ENCODE peak calls at places on chromosomes 5 and 9, in nine cellular contexts. One of them, this sample, is unnamed.

GRCh38 chr5:101664071-101664791 is 631.9 kb downstream of the SLCO4C1 start:
- DNase-seq in activated CD8-positive, alpha-beta T cell treated with anti-CD3 and anti-CD28 coated beads for 36 hours: no peak
- DNase-seq in upper lobe of left lung: no peak
- DNase-seq in GM20000: no peak
- DNase-seq in CD4-positive, alpha-beta T cell: no peak
- DNase-seq in colonic mucosa: no peak
- DNase-seq in BE2C: no peak
- DNase-seq in RWPE1: no peak
- DNase-seq in heart left ventricle: no peak
- DNase-seq in this sample: no peak

GRCh38 chr5:128774605-128775004 is 190.7 kb upstream of the SLC27A6 start:
- DNase-seq in activated CD8-positive, alpha-beta T cell treated with anti-CD3 and anti-CD28 coated beads for 36 hours: no peak
- DNase-seq in upper lobe of left lung: no peak
- DNase-seq in GM20000: no peak
- DNase-seq in CD4-positive, alpha-beta T cell: no peak
- DNase-seq in colonic mucosa: no peak
- DNase-seq in BE2C: no peak
- DNase-seq in RWPE1: no peak
- DNase-seq in heart left ventricle: no peak
- DNase-seq in this sample: no peak

GRCh38 chr9:127739614-127740322 is 4.7 kb upstream of the TOR2A start:
- DNase-seq in activated CD8-positive, alpha-beta T cell treated with anti-CD3 and anti-CD28 coated beads for 36 hours: no peak
- DNase-seq in upper lobe of left lung: peak
- DNase-seq in GM20000: no peak
- DNase-seq in CD4-positive, alpha-beta T cell: no peak
- DNase-seq in colonic mucosa: no peak
- DNase-seq in BE2C: no peak
- DNase-seq in RWPE1: no peak
- DNase-seq in heart left ventricle: no peak
- DNase-seq in this sample: no peak

GRCh38 chr5:35990524-35990923 is 666 bp downstream of the UGT3A1 start:
- DNase-seq in activated CD8-positive, alpha-beta T cell treated with anti-CD3 and anti-CD28 coated beads for 36 hours: no peak
- DNase-seq in upper lobe of left lung: no peak
- DNase-seq in GM20000: no peak
- DNase-seq in CD4-positive, alpha-beta T cell: no peak
- DNase-seq in colonic mucosa: no peak
- DNase-seq in BE2C: no peak
- DNase-seq in RWPE1: no peak
- DNase-seq in heart left ventricle: no peak
- DNase-seq in this sample: no peak

GRCh38 chr9:22170990-22171663 is 162.0 kb upstream of the CDKN2B start:
- DNase-seq in activated CD8-positive, alpha-beta T cell treated with anti-CD3 and anti-CD28 coated beads for 36 hours: no peak
- DNase-seq in upper lobe of left lung: no peak
- DNase-seq in GM20000: no peak
- DNase-seq in CD4-positive, alpha-beta T cell: no peak
- DNase-seq in colonic mucosa: no peak
- DNase-seq in BE2C: no peak
- DNase-seq in RWPE1: no peak
- DNase-seq in heart left ventricle: no peak
- DNase-seq in this sample: no peak

GRCh38 chr9:35673132-35673997 is at the start of gene CA9:
- DNase-seq in activated CD8-positive, alpha-beta T cell treated with anti-CD3 and anti-CD28 coated beads for 36 hours: peak
- DNase-seq in upper lobe of left lung: peak
- DNase-seq in GM20000: no peak
- DNase-seq in CD4-positive, alpha-beta T cell: no peak
- DNase-seq in colonic mucosa: peak
- DNase-seq in BE2C: no peak
- DNase-seq in RWPE1: peak
- DNase-seq in heart left ventricle: no peak
- DNase-seq in this sample: no peak

GRCh38 chr9:123312306-123312877 is 43.6 kb upstream of the CRB2 start:
- DNase-seq in activated CD8-positive, alpha-beta T cell treated with anti-CD3 and anti-CD28 coated beads for 36 hours: no peak
- DNase-seq in upper lobe of left lung: no peak
- DNase-seq in GM20000: no peak
- DNase-seq in CD4-positive, alpha-beta T cell: no peak
- DNase-seq in colonic mucosa: no peak
- DNase-seq in BE2C: no peak
- DNase-seq in RWPE1: no peak
- DNase-seq in heart left ventricle: no peak
- DNase-seq in this sample: no peak

GRCh38 chr5:141508808-141509611 is 20.1 kb downstream of the PCDHGC5 start:
- DNase-seq in activated CD8-positive, alpha-beta T cell treated with anti-CD3 and anti-CD28 coated beads for 36 hours: peak
- DNase-seq in upper lobe of left lung: peak
- DNase-seq in GM20000: no peak
- DNase-seq in CD4-positive, alpha-beta T cell: no peak
- DNase-seq in colonic mucosa: no peak
- DNase-seq in BE2C: peak
- DNase-seq in RWPE1: peak
- DNase-seq in heart left ventricle: peak
- DNase-seq in this sample: no peak

GRCh38 chr9:98168952-98169488 is 23.4 kb downstream of the CORO2A start:
- DNase-seq in activated CD8-positive, alpha-beta T cell treated with anti-CD3 and anti-CD28 coated beads for 36 hours: peak
- DNase-seq in upper lobe of left lung: peak
- DNase-seq in GM20000: peak
- DNase-seq in CD4-positive, alpha-beta T cell: peak
- DNase-seq in colonic mucosa: peak
- DNase-seq in BE2C: peak
- DNase-seq in RWPE1: peak
- DNase-seq in heart left ventricle: peak
- DNase-seq in this sample: peak

GRCh38 chr5:91189480-91190332 is 193.4 kb downstream of the ARRDC3 start:
- DNase-seq in activated CD8-positive, alpha-beta T cell treated with anti-CD3 and anti-CD28 coated beads for 36 hours: no peak
- DNase-seq in upper lobe of left lung: no peak
- DNase-seq in GM20000: no peak
- DNase-seq in CD4-positive, alpha-beta T cell: no peak
- DNase-seq in colonic mucosa: no peak
- DNase-seq in BE2C: no peak
- DNase-seq in RWPE1: no peak
- DNase-seq in heart left ventricle: peak
- DNase-seq in this sample: no peak

GRCh38 chr5:116360008-116360853 is 214.4 kb downstream of the SEMA6A start:
- DNase-seq in activated CD8-positive, alpha-beta T cell treated with anti-CD3 and anti-CD28 coated beads for 36 hours: no peak
- DNase-seq in upper lobe of left lung: no peak
- DNase-seq in GM20000: no peak
- DNase-seq in CD4-positive, alpha-beta T cell: no peak
- DNase-seq in colonic mucosa: no peak
- DNase-seq in BE2C: peak
- DNase-seq in RWPE1: no peak
- DNase-seq in heart left ventricle: peak
- DNase-seq in this sample: no peak

GRCh38 chr9:117555964-117556629 is 141.2 kb upstream of the ASTN2 start:
- DNase-seq in activated CD8-positive, alpha-beta T cell treated with anti-CD3 and anti-CD28 coated beads for 36 hours: peak
- DNase-seq in upper lobe of left lung: no peak
- DNase-seq in GM20000: peak
- DNase-seq in CD4-positive, alpha-beta T cell: no peak
- DNase-seq in colonic mucosa: peak
- DNase-seq in BE2C: peak
- DNase-seq in RWPE1: no peak
- DNase-seq in heart left ventricle: no peak
- DNase-seq in this sample: no peak

GRCh38 chr5:133952729-133953567 is 15.5 kb downstream of the C5orf15 start:
- DNase-seq in activated CD8-positive, alpha-beta T cell treated with anti-CD3 and anti-CD28 coated beads for 36 hours: no peak
- DNase-seq in upper lobe of left lung: no peak
- DNase-seq in GM20000: no peak
- DNase-seq in CD4-positive, alpha-beta T cell: no peak
- DNase-seq in colonic mucosa: peak
- DNase-seq in BE2C: no peak
- DNase-seq in RWPE1: no peak
- DNase-seq in heart left ventricle: peak
- DNase-seq in this sample: no peak

GRCh38 chr5:169121631-169122420 is 179.1 kb downstream of the SLIT3 start:
- DNase-seq in activated CD8-positive, alpha-beta T cell treated with anti-CD3 and anti-CD28 coated beads for 36 hours: no peak
- DNase-seq in upper lobe of left lung: no peak
- DNase-seq in GM20000: no peak
- DNase-seq in CD4-positive, alpha-beta T cell: no peak
- DNase-seq in colonic mucosa: no peak
- DNase-seq in BE2C: no peak
- DNase-seq in RWPE1: no peak
- DNase-seq in heart left ventricle: no peak
- DNase-seq in this sample: no peak

GRCh38 chr5:38607930-38608545 is 51.6 kb upstream of the LIFR start:
- DNase-seq in activated CD8-positive, alpha-beta T cell treated with anti-CD3 and anti-CD28 coated beads for 36 hours: no peak
- DNase-seq in upper lobe of left lung: no peak
- DNase-seq in GM20000: no peak
- DNase-seq in CD4-positive, alpha-beta T cell: no peak
- DNase-seq in colonic mucosa: no peak
- DNase-seq in BE2C: no peak
- DNase-seq in RWPE1: no peak
- DNase-seq in heart left ventricle: no peak
- DNase-seq in this sample: no peak

GRCh38 chr5:87541033-87541432 is 128.3 kb upstream of the CCNH start:
- DNase-seq in activated CD8-positive, alpha-beta T cell treated with anti-CD3 and anti-CD28 coated beads for 36 hours: no peak
- DNase-seq in upper lobe of left lung: no peak
- DNase-seq in GM20000: no peak
- DNase-seq in CD4-positive, alpha-beta T cell: no peak
- DNase-seq in colonic mucosa: peak
- DNase-seq in BE2C: peak
- DNase-seq in RWPE1: peak
- DNase-seq in heart left ventricle: peak
- DNase-seq in this sample: no peak

GRCh38 chr5:141475625-141476131 is at the start of gene PCDHGC3:
- DNase-seq in activated CD8-positive, alpha-beta T cell treated with anti-CD3 and anti-CD28 coated beads for 36 hours: peak
- DNase-seq in upper lobe of left lung: peak
- DNase-seq in GM20000: peak
- DNase-seq in CD4-positive, alpha-beta T cell: peak
- DNase-seq in colonic mucosa: peak
- DNase-seq in BE2C: peak
- DNase-seq in RWPE1: peak
- DNase-seq in heart left ventricle: peak
- DNase-seq in this sample: no peak

GRCh38 chr5:34905564-34905963 is 9.7 kb downstream of the RAD1 start:
- DNase-seq in activated CD8-positive, alpha-beta T cell treated with anti-CD3 and anti-CD28 coated beads for 36 hours: no peak
- DNase-seq in upper lobe of left lung: no peak
- DNase-seq in GM20000: no peak
- DNase-seq in CD4-positive, alpha-beta T cell: no peak
- DNase-seq in colonic mucosa: no peak
- DNase-seq in BE2C: no peak
- DNase-seq in RWPE1: peak
- DNase-seq in heart left ventricle: no peak
- DNase-seq in this sample: no peak

GRCh38 chr5:78552729-78553341 is 95.7 kb downstream of the LHFPL2 start:
- DNase-seq in activated CD8-positive, alpha-beta T cell treated with anti-CD3 and anti-CD28 coated beads for 36 hours: peak
- DNase-seq in upper lobe of left lung: no peak
- DNase-seq in GM20000: no peak
- DNase-seq in CD4-positive, alpha-beta T cell: no peak
- DNase-seq in colonic mucosa: no peak
- DNase-seq in BE2C: no peak
- DNase-seq in RWPE1: no peak
- DNase-seq in heart left ventricle: no peak
- DNase-seq in this sample: no peak

GRCh38 chr5:74240783-74241750 is 399.5 kb downstream of the ENC1 start:
- DNase-seq in activated CD8-positive, alpha-beta T cell treated with anti-CD3 and anti-CD28 coated beads for 36 hours: no peak
- DNase-seq in upper lobe of left lung: no peak
- DNase-seq in GM20000: no peak
- DNase-seq in CD4-positive, alpha-beta T cell: no peak
- DNase-seq in colonic mucosa: no peak
- DNase-seq in BE2C: no peak
- DNase-seq in RWPE1: peak
- DNase-seq in heart left ventricle: no peak
- DNase-seq in this sample: no peak

GRCh38 chr9:5629312-5630037 is 568 bp downstream of the RIC1 start:
- DNase-seq in activated CD8-positive, alpha-beta T cell treated with anti-CD3 and anti-CD28 coated beads for 36 hours: peak
- DNase-seq in upper lobe of left lung: peak
- DNase-seq in GM20000: peak
- DNase-seq in CD4-positive, alpha-beta T cell: peak
- DNase-seq in colonic mucosa: peak
- DNase-seq in BE2C: peak
- DNase-seq in RWPE1: peak
- DNase-seq in heart left ventricle: peak
- DNase-seq in this sample: no peak

GRCh38 chr9:35406183-35406959 is 83.5 kb upstream of the RUSC2 start:
- DNase-seq in activated CD8-positive, alpha-beta T cell treated with anti-CD3 and anti-CD28 coated beads for 36 hours: peak
- DNase-seq in upper lobe of left lung: peak
- DNase-seq in GM20000: no peak
- DNase-seq in CD4-positive, alpha-beta T cell: no peak
- DNase-seq in colonic mucosa: peak
- DNase-seq in BE2C: peak
- DNase-seq in RWPE1: peak
- DNase-seq in heart left ventricle: no peak
- DNase-seq in this sample: no peak

GRCh38 chr5:28779161-28779754 is 1740.9 kb upstream of the CDH9 start:
- DNase-seq in activated CD8-positive, alpha-beta T cell treated with anti-CD3 and anti-CD28 coated beads for 36 hours: no peak
- DNase-seq in upper lobe of left lung: no peak
- DNase-seq in GM20000: no peak
- DNase-seq in CD4-positive, alpha-beta T cell: no peak
- DNase-seq in colonic mucosa: no peak
- DNase-seq in BE2C: peak
- DNase-seq in RWPE1: peak
- DNase-seq in heart left ventricle: no peak
- DNase-seq in this sample: no peak
- TF ChIP-seq CTCF in activated CD8-positive, alpha-beta T cell treated with anti-CD3 and anti-CD28 coated beads for 36 hours: no peak
- TF ChIP-seq CTCF in upper lobe of left lung: no peak
- TF ChIP-seq CTCF in GM20000: no peak
- TF ChIP-seq CTCF in CD4-positive, alpha-beta T cell: no peak
- TF ChIP-seq CTCF in colonic mucosa: no peak
- TF ChIP-seq CTCF in BE2C: peak
- TF ChIP-seq CTCF in RWPE1: peak
- TF ChIP-seq CTCF in heart left ventricle: no peak
- TF ChIP-seq CTCF in this sample: no peak

GRCh38 chr5:179495906-179496455 is 54.4 kb upstream of the RUFY1 start:
- DNase-seq in activated CD8-positive, alpha-beta T cell treated with anti-CD3 and anti-CD28 coated beads for 36 hours: no peak
- DNase-seq in upper lobe of left lung: no peak
- DNase-seq in GM20000: no peak
- DNase-seq in CD4-positive, alpha-beta T cell: no peak
- DNase-seq in colonic mucosa: no peak
- DNase-seq in BE2C: no peak
- DNase-seq in RWPE1: no peak
- DNase-seq in heart left ventricle: no peak
- DNase-seq in this sample: no peak
- TF ChIP-seq CTCF in activated CD8-positive, alpha-beta T cell treated with anti-CD3 and anti-CD28 coated beads for 36 hours: no peak
- TF ChIP-seq CTCF in upper lobe of left lung: no peak
- TF ChIP-seq CTCF in GM20000: no peak
- TF ChIP-seq CTCF in CD4-positive, alpha-beta T cell: no peak
- TF ChIP-seq CTCF in colonic mucosa: no peak
- TF ChIP-seq CTCF in BE2C: peak
- TF ChIP-seq CTCF in RWPE1: peak
- TF ChIP-seq CTCF in heart left ventricle: no peak
- TF ChIP-seq CTCF in this sample: no peak

GRCh38 chr5:43115968-43116367 is 4.7 kb upstream of the ZNF131 start:
- DNase-seq in activated CD8-positive, alpha-beta T cell treated with anti-CD3 and anti-CD28 coated beads for 36 hours: no peak
- DNase-seq in upper lobe of left lung: no peak
- DNase-seq in GM20000: no peak
- DNase-seq in CD4-positive, alpha-beta T cell: no peak
- DNase-seq in colonic mucosa: no peak
- DNase-seq in BE2C: no peak
- DNase-seq in RWPE1: no peak
- DNase-seq in heart left ventricle: no peak
- DNase-seq in this sample: no peak
- TF ChIP-seq CTCF in activated CD8-positive, alpha-beta T cell treated with anti-CD3 and anti-CD28 coated beads for 36 hours: no peak
- TF ChIP-seq CTCF in upper lobe of left lung: no peak
- TF ChIP-seq CTCF in GM20000: no peak
- TF ChIP-seq CTCF in CD4-positive, alpha-beta T cell: no peak
- TF ChIP-seq CTCF in colonic mucosa: no peak
- TF ChIP-seq CTCF in BE2C: no peak
- TF ChIP-seq CTCF in RWPE1: no peak
- TF ChIP-seq CTCF in heart left ventricle: no peak
- TF ChIP-seq CTCF in this sample: no peak

DNA sequence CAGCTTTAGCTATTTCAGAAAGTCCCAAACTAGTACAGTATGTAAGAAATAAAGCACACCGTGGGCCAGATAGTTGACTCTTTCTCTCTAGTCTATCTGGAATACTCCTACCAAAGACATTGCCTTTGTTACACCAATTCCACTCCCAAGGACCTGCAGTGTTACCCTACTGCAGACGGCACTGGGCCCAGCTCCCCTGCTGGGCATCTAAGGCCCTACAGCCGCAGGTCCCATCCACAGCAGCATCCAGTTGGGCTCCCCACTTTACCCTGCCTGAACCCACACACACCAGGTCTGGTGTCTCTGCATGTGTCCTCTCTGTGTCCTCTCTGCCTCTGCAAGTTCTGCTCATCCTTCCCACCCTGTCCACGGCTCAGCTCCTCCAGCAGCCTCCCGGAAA is 22.5 kb downstream of the TNIP1 start:
- DNase-seq in activated CD8-positive, alpha-beta T cell treated with anti-CD3 and anti-CD28 coated beads for 36 hours: no peak
- DNase-seq in upper lobe of left lung: no peak
- DNase-seq in GM20000: no peak
- DNase-seq in CD4-positive, alpha-beta T cell: no peak
- DNase-seq in colonic mucosa: no peak
- DNase-seq in BE2C: no peak
- DNase-seq in RWPE1: no peak
- DNase-seq in heart left ventricle: no peak
- DNase-seq in this sample: no peak
- TF ChIP-seq CTCF in activated CD8-positive, alpha-beta T cell treated with anti-CD3 and anti-CD28 coated beads for 36 hours: no peak
- TF ChIP-seq CTCF in upper lobe of left lung: no peak
- TF ChIP-seq CTCF in GM20000: no peak
- TF ChIP-seq CTCF in CD4-positive, alpha-beta T cell: no peak
- TF ChIP-seq CTCF in colonic mucosa: no peak
- TF ChIP-seq CTCF in BE2C: peak
- TF ChIP-seq CTCF in RWPE1: no peak
- TF ChIP-seq CTCF in heart left ventricle: no peak
- TF ChIP-seq CTCF in this sample: no peak

This sample was measured in activated B cell treated with CpG ODN at 0.5 μM for 24 hours.